ENCODE peak calls at places on chromosome 18, in six cellular contexts. One of them, this sample, is unnamed.

GRCh38 chr18:45169610-45170009 is 445.7 kb upstream of the SLC14A2 start:
- DNase-seq in stimulated activated CD4-positive, alpha-beta T cell treated with anti-CD3 and anti-CD28 coated beads, Interleukin-15, amount 100 ng/mL, for 1 hour: no peak
- DNase-seq in mucosa of gallbladder: no peak
- DNase-seq in activated naive CD8-positive, alpha-beta T cell treated with anti-CD3 and anti-CD28 coated beads, Interleukin-2, amount 10 ng/mL, durations not matched to agents 7 days and 5 days: no peak
- DNase-seq in midbrain: no peak
- DNase-seq in iPS DF 19.7: no peak
- DNase-seq in this sample: no peak

GRCh38 chr18:45399146-45399545 is 216.1 kb upstream of the SLC14A2 start:
- DNase-seq in mucosa of gallbladder: no peak
- DNase-seq in midbrain: no peak
- DNase-seq in iPS DF 19.7: no peak
- DNase-seq in stimulated activated CD4-positive, alpha-beta T cell treated with anti-CD3 and anti-CD28 coated beads, Interleukin-15, amount 100 ng/mL, for 1 hour: no peak
- DNase-seq in activated naive CD8-positive, alpha-beta T cell treated with anti-CD3 and anti-CD28 coated beads, Interleukin-2, amount 10 ng/mL, durations not matched to agents 7 days and 5 days: no peak
- DNase-seq in this sample: no peak

GRCh38 chr18:56702946-56703345 is 51.8 kb downstream of the WDR7 start:
- DNase-seq in midbrain: peak
- DNase-seq in mucosa of gallbladder: no peak
- DNase-seq in stimulated activated CD4-positive, alpha-beta T cell treated with anti-CD3 and anti-CD28 coated beads, Interleukin-15, amount 100 ng/mL, for 1 hour: no peak
- DNase-seq in iPS DF 19.7: no peak
- DNase-seq in activated naive CD8-positive, alpha-beta T cell treated with anti-CD3 and anti-CD28 coated beads, Interleukin-2, amount 10 ng/mL, durations not matched to agents 7 days and 5 days: no peak
- DNase-seq in this sample: peak

GRCh38 chr18:31738460-31739407 is 21.9 kb downstream of the SLC25A52 start:
- DNase-seq in midbrain: no peak
- DNase-seq in stimulated activated CD4-positive, alpha-beta T cell treated with anti-CD3 and anti-CD28 coated beads, Interleukin-15, amount 100 ng/mL, for 1 hour: no peak
- DNase-seq in mucosa of gallbladder: no peak
- DNase-seq in iPS DF 19.7: no peak
- DNase-seq in activated naive CD8-positive, alpha-beta T cell treated with anti-CD3 and anti-CD28 coated beads, Interleukin-2, amount 10 ng/mL, durations not matched to agents 7 days and 5 days: no peak
- DNase-seq in this sample: peak

GRCh38 chr18:1488957-1489356 is 584.3 kb downstream of the ADCYAP1 start:
- DNase-seq in stimulated activated CD4-positive, alpha-beta T cell treated with anti-CD3 and anti-CD28 coated beads, Interleukin-15, amount 100 ng/mL, for 1 hour: no peak
- DNase-seq in iPS DF 19.7: no peak
- DNase-seq in mucosa of gallbladder: no peak
- DNase-seq in midbrain: no peak
- DNase-seq in activated naive CD8-positive, alpha-beta T cell treated with anti-CD3 and anti-CD28 coated beads, Interleukin-2, amount 10 ng/mL, durations not matched to agents 7 days and 5 days: no peak
- DNase-seq in this sample: no peak

GRCh38 chr18:74139888-74140287 is 7.7 kb downstream of the FBXO15 start:
- DNase-seq in midbrain: no peak
- DNase-seq in activated naive CD8-positive, alpha-beta T cell treated with anti-CD3 and anti-CD28 coated beads, Interleukin-2, amount 10 ng/mL, durations not matched to agents 7 days and 5 days: no peak
- DNase-seq in mucosa of gallbladder: no peak
- DNase-seq in iPS DF 19.7: no peak
- DNase-seq in stimulated activated CD4-positive, alpha-beta T cell treated with anti-CD3 and anti-CD28 coated beads, Interleukin-15, amount 100 ng/mL, for 1 hour: no peak
- DNase-seq in this sample: no peak

GRCh38 chr18:66795011-66795410 is 191.1 kb upstream of the CDH19 start:
- DNase-seq in midbrain: no peak
- DNase-seq in activated naive CD8-positive, alpha-beta T cell treated with anti-CD3 and anti-CD28 coated beads, Interleukin-2, amount 10 ng/mL, durations not matched to agents 7 days and 5 days: no peak
- DNase-seq in mucosa of gallbladder: no peak
- DNase-seq in iPS DF 19.7: no peak
- DNase-seq in stimulated activated CD4-positive, alpha-beta T cell treated with anti-CD3 and anti-CD28 coated beads, Interleukin-15, amount 100 ng/mL, for 1 hour: no peak
- DNase-seq in this sample: peak

GRCh38 chr18:2997846-2998599 is 14.9 kb downstream of the LPIN2 start:
- DNase-seq in mucosa of gallbladder: no peak
- DNase-seq in midbrain: peak
- DNase-seq in stimulated activated CD4-positive, alpha-beta T cell treated with anti-CD3 and anti-CD28 coated beads, Interleukin-15, amount 100 ng/mL, for 1 hour: no peak
- DNase-seq in iPS DF 19.7: no peak
- DNase-seq in activated naive CD8-positive, alpha-beta T cell treated with anti-CD3 and anti-CD28 coated beads, Interleukin-2, amount 10 ng/mL, durations not matched to agents 7 days and 5 days: no peak
- DNase-seq in this sample: no peak

GRCh38 chr18:9869713-9870430 is 15.9 kb upstream of the TXNDC2 start:
- DNase-seq in activated naive CD8-positive, alpha-beta T cell treated with anti-CD3 and anti-CD28 coated beads, Interleukin-2, amount 10 ng/mL, durations not matched to agents 7 days and 5 days: no peak
- DNase-seq in mucosa of gallbladder: no peak
- DNase-seq in iPS DF 19.7: no peak
- DNase-seq in stimulated activated CD4-positive, alpha-beta T cell treated with anti-CD3 and anti-CD28 coated beads, Interleukin-15, amount 100 ng/mL, for 1 hour: no peak
- DNase-seq in midbrain: no peak
- DNase-seq in this sample: peak

GRCh38 chr18:40687401-40687800 is 1267.6 kb upstream of the PIK3C3 start:
- DNase-seq in stimulated activated CD4-positive, alpha-beta T cell treated with anti-CD3 and anti-CD28 coated beads, Interleukin-15, amount 100 ng/mL, for 1 hour: no peak
- DNase-seq in activated naive CD8-positive, alpha-beta T cell treated with anti-CD3 and anti-CD28 coated beads, Interleukin-2, amount 10 ng/mL, durations not matched to agents 7 days and 5 days: no peak
- DNase-seq in iPS DF 19.7: no peak
- DNase-seq in mucosa of gallbladder: no peak
- DNase-seq in midbrain: no peak
- DNase-seq in this sample: no peak

GRCh38 chr18:8287184-8287885 is 321.9 kb upstream of the RAB12 start:
- DNase-seq in mucosa of gallbladder: no peak
- DNase-seq in iPS DF 19.7: no peak
- DNase-seq in stimulated activated CD4-positive, alpha-beta T cell treated with anti-CD3 and anti-CD28 coated beads, Interleukin-15, amount 100 ng/mL, for 1 hour: no peak
- DNase-seq in activated naive CD8-positive, alpha-beta T cell treated with anti-CD3 and anti-CD28 coated beads, Interleukin-2, amount 10 ng/mL, durations not matched to agents 7 days and 5 days: no peak
- DNase-seq in midbrain: no peak
- DNase-seq in this sample: no peak

GRCh38 chr18:2854871-2855270 is 8.1 kb downstream of the EMILIN2 start:
- DNase-seq in midbrain: no peak
- DNase-seq in activated naive CD8-positive, alpha-beta T cell treated with anti-CD3 and anti-CD28 coated beads, Interleukin-2, amount 10 ng/mL, durations not matched to agents 7 days and 5 days: no peak
- DNase-seq in mucosa of gallbladder: no peak
- DNase-seq in stimulated activated CD4-positive, alpha-beta T cell treated with anti-CD3 and anti-CD28 coated beads, Interleukin-15, amount 100 ng/mL, for 1 hour: no peak
- DNase-seq in iPS DF 19.7: no peak
- DNase-seq in this sample: no peak

GRCh38 chr18:51196811-51197660 is 445 bp downstream of the MEX3C start:
- DNase-seq in mucosa of gallbladder: peak
- DNase-seq in stimulated activated CD4-positive, alpha-beta T cell treated with anti-CD3 and anti-CD28 coated beads, Interleukin-15, amount 100 ng/mL, for 1 hour: peak
- DNase-seq in activated naive CD8-positive, alpha-beta T cell treated with anti-CD3 and anti-CD28 coated beads, Interleukin-2, amount 10 ng/mL, durations not matched to agents 7 days and 5 days: peak
- DNase-seq in iPS DF 19.7: no peak
- DNase-seq in midbrain: peak
- DNase-seq in this sample: peak

GRCh38 chr18:32771169-32771751 is 1.6 kb downstream of the KLHL14 start:
- DNase-seq in midbrain: no peak
- DNase-seq in mucosa of gallbladder: no peak
- DNase-seq in stimulated activated CD4-positive, alpha-beta T cell treated with anti-CD3 and anti-CD28 coated beads, Interleukin-15, amount 100 ng/mL, for 1 hour: no peak
- DNase-seq in iPS DF 19.7: no peak
- DNase-seq in activated naive CD8-positive, alpha-beta T cell treated with anti-CD3 and anti-CD28 coated beads, Interleukin-2, amount 10 ng/mL, durations not matched to agents 7 days and 5 days: no peak
- DNase-seq in this sample: peak

GRCh38 chr18:31497711-31498449 is at the start of gene DSG2:
- DNase-seq in midbrain: no peak
- DNase-seq in iPS DF 19.7: no peak
- DNase-seq in stimulated activated CD4-positive, alpha-beta T cell treated with anti-CD3 and anti-CD28 coated beads, Interleukin-15, amount 100 ng/mL, for 1 hour: no peak
- DNase-seq in mucosa of gallbladder: peak
- DNase-seq in activated naive CD8-positive, alpha-beta T cell treated with anti-CD3 and anti-CD28 coated beads, Interleukin-2, amount 10 ng/mL, durations not matched to agents 7 days and 5 days: peak
- DNase-seq in this sample: peak

GRCh38 chr18:46338761-46339160 is 234.6 kb downstream of the HAUS1 start:
- DNase-seq in iPS DF 19.7: no peak
- DNase-seq in activated naive CD8-positive, alpha-beta T cell treated with anti-CD3 and anti-CD28 coated beads, Interleukin-2, amount 10 ng/mL, durations not matched to agents 7 days and 5 days: peak
- DNase-seq in mucosa of gallbladder: no peak
- DNase-seq in stimulated activated CD4-positive, alpha-beta T cell treated with anti-CD3 and anti-CD28 coated beads, Interleukin-15, amount 100 ng/mL, for 1 hour: no peak
- DNase-seq in midbrain: no peak
- DNase-seq in this sample: no peak

GRCh38 chr18:58584219-58585127 is 44.4 kb downstream of the ALPK2 start:
- DNase-seq in iPS DF 19.7: peak
- DNase-seq in mucosa of gallbladder: no peak
- DNase-seq in stimulated activated CD4-positive, alpha-beta T cell treated with anti-CD3 and anti-CD28 coated beads, Interleukin-15, amount 100 ng/mL, for 1 hour: no peak
- DNase-seq in activated naive CD8-positive, alpha-beta T cell treated with anti-CD3 and anti-CD28 coated beads, Interleukin-2, amount 10 ng/mL, durations not matched to agents 7 days and 5 days: no peak
- DNase-seq in midbrain: no peak
- DNase-seq in this sample: no peak

GRCh38 chr18:31772699-31773098 is 12.0 kb upstream of the SLC25A52 start:
- DNase-seq in midbrain: no peak
- DNase-seq in stimulated activated CD4-positive, alpha-beta T cell treated with anti-CD3 and anti-CD28 coated beads, Interleukin-15, amount 100 ng/mL, for 1 hour: no peak
- DNase-seq in mucosa of gallbladder: no peak
- DNase-seq in activated naive CD8-positive, alpha-beta T cell treated with anti-CD3 and anti-CD28 coated beads, Interleukin-2, amount 10 ng/mL, durations not matched to agents 7 days and 5 days: no peak
- DNase-seq in iPS DF 19.7: no peak
- DNase-seq in this sample: no peak

GRCh38 chr18:49020621-49021021 is 69.9 kb upstream of the SMAD7 start:
- DNase-seq in midbrain: no peak
- DNase-seq in activated naive CD8-positive, alpha-beta T cell treated with anti-CD3 and anti-CD28 coated beads, Interleukin-2, amount 10 ng/mL, durations not matched to agents 7 days and 5 days: no peak
- DNase-seq in stimulated activated CD4-positive, alpha-beta T cell treated with anti-CD3 and anti-CD28 coated beads, Interleukin-15, amount 100 ng/mL, for 1 hour: no peak
- DNase-seq in iPS DF 19.7: no peak
- DNase-seq in mucosa of gallbladder: no peak
- DNase-seq in this sample: no peak

GRCh38 chr18:23194150-23194968 is 59.1 kb downstream of the CABLES1 start:
- DNase-seq in mucosa of gallbladder: no peak
- DNase-seq in activated naive CD8-positive, alpha-beta T cell treated with anti-CD3 and anti-CD28 coated beads, Interleukin-2, amount 10 ng/mL, durations not matched to agents 7 days and 5 days: no peak
- DNase-seq in midbrain: no peak
- DNase-seq in stimulated activated CD4-positive, alpha-beta T cell treated with anti-CD3 and anti-CD28 coated beads, Interleukin-15, amount 100 ng/mL, for 1 hour: no peak
- DNase-seq in iPS DF 19.7: no peak
- DNase-seq in this sample: no peak

GRCh38 chr18:45576906-45577305 is 38.4 kb upstream of the SLC14A2 start:
- DNase-seq in mucosa of gallbladder: no peak
- DNase-seq in stimulated activated CD4-positive, alpha-beta T cell treated with anti-CD3 and anti-CD28 coated beads, Interleukin-15, amount 100 ng/mL, for 1 hour: no peak
- DNase-seq in activated naive CD8-positive, alpha-beta T cell treated with anti-CD3 and anti-CD28 coated beads, Interleukin-2, amount 10 ng/mL, durations not matched to agents 7 days and 5 days: no peak
- DNase-seq in midbrain: no peak
- DNase-seq in iPS DF 19.7: no peak
- DNase-seq in this sample: no peak

GRCh38 chr18:21439453-21439852 is 161.1 kb downstream of the ESCO1 start:
- DNase-seq in iPS DF 19.7: no peak
- DNase-seq in stimulated activated CD4-positive, alpha-beta T cell treated with anti-CD3 and anti-CD28 coated beads, Interleukin-15, amount 100 ng/mL, for 1 hour: no peak
- DNase-seq in mucosa of gallbladder: no peak
- DNase-seq in midbrain: no peak
- DNase-seq in activated naive CD8-positive, alpha-beta T cell treated with anti-CD3 and anti-CD28 coated beads, Interleukin-2, amount 10 ng/mL, durations not matched to agents 7 days and 5 days: no peak
- DNase-seq in this sample: peak

GRCh38 chr18:69257861-69258458 is 142.7 kb upstream of the DOK6 start:
- DNase-seq in stimulated activated CD4-positive, alpha-beta T cell treated with anti-CD3 and anti-CD28 coated beads, Interleukin-15, amount 100 ng/mL, for 1 hour: no peak
- DNase-seq in mucosa of gallbladder: peak
- DNase-seq in midbrain: no peak
- DNase-seq in iPS DF 19.7: no peak
- DNase-seq in activated naive CD8-positive, alpha-beta T cell treated with anti-CD3 and anti-CD28 coated beads, Interleukin-2, amount 10 ng/mL, durations not matched to agents 7 days and 5 days: no peak
- DNase-seq in this sample: no peak

GRCh38 chr18:74499633-74500032 is 3.5 kb downstream of the CNDP2 start:
- DNase-seq in mucosa of gallbladder: peak
- DNase-seq in activated naive CD8-positive, alpha-beta T cell treated with anti-CD3 and anti-CD28 coated beads, Interleukin-2, amount 10 ng/mL, durations not matched to agents 7 days and 5 days: peak
- DNase-seq in stimulated activated CD4-positive, alpha-beta T cell treated with anti-CD3 and anti-CD28 coated beads, Interleukin-15, amount 100 ng/mL, for 1 hour: no peak
- DNase-seq in iPS DF 19.7: no peak
- DNase-seq in midbrain: peak
- DNase-seq in this sample: peak

GRCh38 chr18:11909597-11910026 is 1.5 kb upstream of the MPPE1 start:
- DNase-seq in iPS DF 19.7: no peak
- DNase-seq in stimulated activated CD4-positive, alpha-beta T cell treated with anti-CD3 and anti-CD28 coated beads, Interleukin-15, amount 100 ng/mL, for 1 hour: no peak
- DNase-seq in activated naive CD8-positive, alpha-beta T cell treated with anti-CD3 and anti-CD28 coated beads, Interleukin-2, amount 10 ng/mL, durations not matched to agents 7 days and 5 days: no peak
- DNase-seq in mucosa of gallbladder: no peak
- DNase-seq in midbrain: no peak
- DNase-seq in this sample: peak

GRCh38 chr18:8505036-8505435 is 104.2 kb upstream of the RAB12 start:
- DNase-seq in midbrain: no peak
- DNase-seq in mucosa of gallbladder: no peak
- DNase-seq in iPS DF 19.7: no peak
- DNase-seq in stimulated activated CD4-positive, alpha-beta T cell treated with anti-CD3 and anti-CD28 coated beads, Interleukin-15, amount 100 ng/mL, for 1 hour: no peak
- DNase-seq in activated naive CD8-positive, alpha-beta T cell treated with anti-CD3 and anti-CD28 coated beads, Interleukin-2, amount 10 ng/mL, durations not matched to agents 7 days and 5 days: no peak
- DNase-seq in this sample: no peak

GRCh38 chr18:41501848-41502247 is 453.2 kb upstream of the PIK3C3 start:
- DNase-seq in stimulated activated CD4-positive, alpha-beta T cell treated with anti-CD3 and anti-CD28 coated beads, Interleukin-15, amount 100 ng/mL, for 1 hour: no peak
- DNase-seq in mucosa of gallbladder: no peak
- DNase-seq in activated naive CD8-positive, alpha-beta T cell treated with anti-CD3 and anti-CD28 coated beads, Interleukin-2, amount 10 ng/mL, durations not matched to agents 7 days and 5 days: no peak
- DNase-seq in iPS DF 19.7: no peak
- DNase-seq in midbrain: no peak
- DNase-seq in this sample: no peak

GRCh38 chr18:62360806-62361205 is 35.7 kb downstream of the TNFRSF11A start:
- DNase-seq in mucosa of gallbladder: no peak
- DNase-seq in iPS DF 19.7: no peak
- DNase-seq in stimulated activated CD4-positive, alpha-beta T cell treated with anti-CD3 and anti-CD28 coated beads, Interleukin-15, amount 100 ng/mL, for 1 hour: no peak
- DNase-seq in activated naive CD8-positive, alpha-beta T cell treated with anti-CD3 and anti-CD28 coated beads, Interleukin-2, amount 10 ng/mL, durations not matched to agents 7 days and 5 days: no peak
- DNase-seq in midbrain: no peak
- DNase-seq in this sample: no peak

GRCh38 chr18:7946724-7947377 is 379.7 kb downstream of the PTPRM start:
- DNase-seq in mucosa of gallbladder: peak
- DNase-seq in stimulated activated CD4-positive, alpha-beta T cell treated with anti-CD3 and anti-CD28 coated beads, Interleukin-15, amount 100 ng/mL, for 1 hour: no peak
- DNase-seq in activated naive CD8-positive, alpha-beta T cell treated with anti-CD3 and anti-CD28 coated beads, Interleukin-2, amount 10 ng/mL, durations not matched to agents 7 days and 5 days: no peak
- DNase-seq in midbrain: peak
- DNase-seq in iPS DF 19.7: peak
- DNase-seq in this sample: peak

GRCh38 chr18:48781041-48781989 is 169.4 kb downstream of the SMAD7 start:
- DNase-seq in iPS DF 19.7: no peak
- DNase-seq in midbrain: peak
- DNase-seq in stimulated activated CD4-positive, alpha-beta T cell treated with anti-CD3 and anti-CD28 coated beads, Interleukin-15, amount 100 ng/mL, for 1 hour: no peak
- DNase-seq in activated naive CD8-positive, alpha-beta T cell treated with anti-CD3 and anti-CD28 coated beads, Interleukin-2, amount 10 ng/mL, durations not matched to agents 7 days and 5 days: no peak
- DNase-seq in mucosa of gallbladder: peak
- DNase-seq in this sample: peak

GRCh38 chr18:74522635-74523548 is 11.4 kb upstream of the CNDP1 start:
- DNase-seq in stimulated activated CD4-positive, alpha-beta T cell treated with anti-CD3 and anti-CD28 coated beads, Interleukin-15, amount 100 ng/mL, for 1 hour: no peak
- DNase-seq in iPS DF 19.7: no peak
- DNase-seq in midbrain: no peak
- DNase-seq in mucosa of gallbladder: no peak
- DNase-seq in activated naive CD8-positive, alpha-beta T cell treated with anti-CD3 and anti-CD28 coated beads, Interleukin-2, amount 10 ng/mL, durations not matched to agents 7 days and 5 days: no peak
- DNase-seq in this sample: no peak

GRCh38 chr18:78542204-78542603 is 437.4 kb upstream of the SALL3 start:
- DNase-seq in mucosa of gallbladder: peak
- DNase-seq in stimulated activated CD4-positive, alpha-beta T cell treated with anti-CD3 and anti-CD28 coated beads, Interleukin-15, amount 100 ng/mL, for 1 hour: no peak
- DNase-seq in iPS DF 19.7: no peak
- DNase-seq in activated naive CD8-positive, alpha-beta T cell treated with anti-CD3 and anti-CD28 coated beads, Interleukin-2, amount 10 ng/mL, durations not matched to agents 7 days and 5 days: no peak
- DNase-seq in midbrain: peak
- DNase-seq in this sample: peak

This sample was measured in small intestine.